ENCODE peak calls at places on chromosomes 16 and 17, in five cellular contexts. One of them, this sample, is unnamed.

GRCh38 chr16:84922351-84923135 is 88.8 kb downstream of the ZDHHC7 start:
- DNase-seq in transverse colon: peak
- DNase-seq in ovary: peak
- DNase-seq in GM12878: no peak
- DNase-seq in thyroid gland: peak
- DNase-seq in this sample: peak

GRCh38 chr17:71792966-71793365 is 327.9 kb upstream of the SOX9 start:
- DNase-seq in GM12878: no peak
- DNase-seq in transverse colon: no peak
- DNase-seq in thyroid gland: no peak
- DNase-seq in ovary: no peak
- DNase-seq in this sample: no peak

GRCh38 chr16:77540656-77541055 is 105.8 kb upstream of the ADAMTS18 start:
- DNase-seq in GM12878: no peak
- DNase-seq in ovary: no peak
- DNase-seq in thyroid gland: no peak
- DNase-seq in transverse colon: no peak
- DNase-seq in this sample: no peak

GRCh38 chr16:78988361-78988992 is 612.1 kb downstream of the MAF start:
- DNase-seq in transverse colon: no peak
- DNase-seq in GM12878: no peak
- DNase-seq in thyroid gland: no peak
- DNase-seq in ovary: no peak
- DNase-seq in this sample: no peak

GRCh38 chr17:81926451-81927144 is 937 bp downstream of the MAFG start:
- DNase-seq in GM12878: no peak
- DNase-seq in transverse colon: peak
- DNase-seq in thyroid gland: peak
- DNase-seq in ovary: peak
- DNase-seq in this sample: peak

GRCh38 chr16:85821441-85821901 is 22.0 kb downstream of the COX4I1 start:
- DNase-seq in transverse colon: peak
- DNase-seq in ovary: peak
- DNase-seq in thyroid gland: peak
- DNase-seq in GM12878: peak
- DNase-seq in this sample: peak

GRCh38 chr16:2938206-2938605 is 25.9 kb upstream of the KREMEN2 start:
- DNase-seq in GM12878: no peak
- DNase-seq in thyroid gland: no peak
- DNase-seq in transverse colon: no peak
- DNase-seq in ovary: no peak
- DNase-seq in this sample: no peak

GRCh38 chr17:56320443-56320842 is 167.2 kb downstream of the ANKFN1 start:
- DNase-seq in transverse colon: no peak
- DNase-seq in GM12878: no peak
- DNase-seq in ovary: no peak
- DNase-seq in thyroid gland: no peak
- DNase-seq in this sample: no peak

GRCh38 chr16:35747658-35748455 is 2288.4 kb downstream of the TP53TG3F start:
- DNase-seq in GM12878: no peak
- DNase-seq in ovary: no peak
- DNase-seq in transverse colon: no peak
- DNase-seq in thyroid gland: no peak
- DNase-seq in this sample: no peak

GRCh38 chr17:10612957-10613744 is 44.0 kb downstream of the MYH3 start:
- DNase-seq in GM12878: no peak
- DNase-seq in transverse colon: no peak
- DNase-seq in ovary: no peak
- DNase-seq in thyroid gland: no peak
- DNase-seq in this sample: no peak

GRCh38 chr17:70947636-70948565 is 778.6 kb downstream of the KCNJ2 start:
- DNase-seq in ovary: no peak
- DNase-seq in transverse colon: no peak
- DNase-seq in thyroid gland: no peak
- DNase-seq in GM12878: no peak
- DNase-seq in this sample: peak

GRCh38 chr16:54194008-54194731 is 92.4 kb downstream of the IRX3 start:
- DNase-seq in ovary: peak
- DNase-seq in transverse colon: peak
- DNase-seq in thyroid gland: peak
- DNase-seq in GM12878: no peak
- DNase-seq in this sample: peak

GRCh38 chr17:79664925-79665738 is 54.3 kb upstream of the RBFOX3 start:
- DNase-seq in transverse colon: peak
- DNase-seq in ovary: peak
- DNase-seq in GM12878: no peak
- DNase-seq in thyroid gland: peak
- DNase-seq in this sample: peak

GRCh38 chr16:10938321-10938720 is 3.9 kb downstream of the DEXI start:
- DNase-seq in ovary: no peak
- DNase-seq in GM12878: no peak
- DNase-seq in transverse colon: no peak
- DNase-seq in thyroid gland: no peak
- DNase-seq in this sample: no peak
- TF ChIP-seq POLR2A in ovary: no peak
- TF ChIP-seq POLR2A in GM12878: peak
- TF ChIP-seq POLR2A in transverse colon: no peak
- TF ChIP-seq POLR2A in thyroid gland: no peak
- TF ChIP-seq POLR2A in this sample: no peak

DNA sequence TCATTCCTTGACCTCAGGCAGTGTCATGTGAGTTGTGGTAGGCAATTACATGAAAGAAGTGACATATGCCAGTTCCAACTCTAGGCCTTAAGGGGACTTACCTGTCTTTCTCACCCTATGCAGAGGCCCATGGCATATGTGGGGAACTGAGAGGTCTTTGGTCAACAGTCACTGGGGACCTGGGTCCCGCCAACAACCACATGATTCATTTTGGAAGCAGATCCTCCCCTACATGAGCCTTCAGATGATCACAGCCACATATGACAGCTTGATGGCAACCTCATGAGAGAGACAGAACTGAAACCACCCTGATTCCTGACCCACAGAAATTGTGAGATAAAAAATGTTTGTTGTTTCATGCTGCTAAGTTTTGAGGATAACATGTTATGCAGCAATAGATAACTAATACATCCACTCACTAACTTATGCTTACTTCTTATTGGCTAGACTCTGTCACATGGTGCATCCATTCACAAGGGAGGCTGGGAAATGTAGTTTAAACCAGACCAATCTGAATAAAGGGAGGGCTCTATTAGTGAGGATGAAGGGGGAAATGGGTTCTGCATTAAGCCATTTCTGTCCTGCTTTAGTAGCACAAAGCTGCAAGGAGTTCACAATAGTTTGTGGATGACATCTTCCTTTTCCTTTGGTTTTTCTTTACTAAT is 298.2 kb downstream of the HAPSTR1 start:
- DNase-seq in thyroid gland: no peak
- DNase-seq in transverse colon: no peak
- DNase-seq in GM12878: no peak
- DNase-seq in ovary: no peak
- DNase-seq in this sample: no peak
- TF ChIP-seq POLR2A in thyroid gland: no peak
- TF ChIP-seq POLR2A in transverse colon: no peak
- TF ChIP-seq POLR2A in GM12878: no peak
- TF ChIP-seq POLR2A in ovary: no peak
- TF ChIP-seq POLR2A in this sample: no peak

DNA sequence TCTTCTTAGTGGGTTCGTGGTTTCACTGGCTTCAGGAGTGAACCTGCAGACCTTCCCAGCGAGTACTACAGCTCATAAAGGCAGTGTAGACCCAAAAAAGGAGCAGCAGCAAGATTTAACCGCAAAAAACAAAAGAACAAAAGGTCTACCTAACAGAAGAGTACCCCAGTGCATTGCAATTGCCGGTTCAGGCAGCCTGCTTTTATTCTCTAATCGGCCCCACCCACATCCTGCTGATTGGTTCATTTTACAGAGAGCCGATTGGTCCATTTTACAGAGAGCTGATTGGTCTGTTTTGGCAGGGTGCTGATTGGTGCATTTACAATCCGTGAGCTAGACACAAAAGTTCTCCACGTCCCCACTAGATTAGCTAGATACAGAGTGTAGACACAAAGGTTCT is 2.0 kb upstream of the ARRB2 start:
- DNase-seq in transverse colon: no peak
- DNase-seq in GM12878: no peak
- DNase-seq in thyroid gland: no peak
- DNase-seq in ovary: no peak
- DNase-seq in this sample: peak
- TF ChIP-seq POLR2A in transverse colon: no peak
- TF ChIP-seq POLR2A in GM12878: peak
- TF ChIP-seq POLR2A in thyroid gland: no peak
- TF ChIP-seq POLR2A in ovary: no peak
- TF ChIP-seq POLR2A in this sample: no peak

DNA sequence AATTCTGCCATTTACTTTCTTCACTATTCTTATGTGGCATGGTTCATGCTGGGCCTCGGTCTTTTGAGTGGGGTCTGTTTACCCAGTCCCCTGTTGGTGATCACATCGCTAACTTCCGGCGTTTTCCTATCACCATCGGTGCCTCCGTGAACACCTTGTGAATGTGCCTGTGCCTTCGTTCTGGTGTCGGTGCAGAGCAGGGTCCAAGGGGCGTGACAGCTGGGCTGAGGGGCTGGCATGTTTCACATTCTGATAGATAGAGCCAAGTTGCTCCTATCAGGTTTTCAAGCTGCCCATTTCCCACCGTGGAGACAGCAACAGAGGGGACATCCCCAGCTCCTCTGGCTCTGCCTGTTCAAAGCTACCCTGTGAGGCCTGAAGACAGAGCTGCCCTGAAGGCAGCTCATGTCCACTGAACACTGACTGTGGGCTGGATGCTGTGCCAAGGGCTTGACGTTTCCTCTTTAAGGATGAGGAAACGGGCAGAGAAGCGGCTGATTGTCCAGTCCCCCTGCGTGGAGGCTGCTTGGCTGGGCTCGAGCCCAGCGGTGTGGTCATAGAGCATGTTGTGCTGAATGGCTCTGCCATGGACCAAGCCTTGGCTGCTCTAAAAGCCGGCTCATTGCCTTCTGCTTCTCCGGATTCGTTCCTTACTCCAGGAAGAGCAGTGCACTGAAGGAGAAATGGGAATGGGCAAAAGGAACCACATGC is 17.0 kb downstream of the DHODH start:
- DNase-seq in GM12878: no peak
- DNase-seq in ovary: no peak
- DNase-seq in transverse colon: no peak
- DNase-seq in thyroid gland: no peak
- DNase-seq in this sample: no peak
- TF ChIP-seq POLR2A in GM12878: no peak
- TF ChIP-seq POLR2A in ovary: no peak
- TF ChIP-seq POLR2A in transverse colon: no peak
- TF ChIP-seq POLR2A in thyroid gland: no peak
- TF ChIP-seq POLR2A in this sample: no peak

GRCh38 chr16:68760671-68761275 is 23.7 kb downstream of the CDH1 start:
- DNase-seq in thyroid gland: no peak
- DNase-seq in ovary: no peak
- DNase-seq in GM12878: peak
- DNase-seq in transverse colon: peak
- DNase-seq in this sample: no peak
- TF ChIP-seq POLR2A in thyroid gland: no peak
- TF ChIP-seq POLR2A in ovary: no peak
- TF ChIP-seq POLR2A in GM12878: peak
- TF ChIP-seq POLR2A in transverse colon: no peak
- TF ChIP-seq POLR2A in this sample: no peak

DNA sequence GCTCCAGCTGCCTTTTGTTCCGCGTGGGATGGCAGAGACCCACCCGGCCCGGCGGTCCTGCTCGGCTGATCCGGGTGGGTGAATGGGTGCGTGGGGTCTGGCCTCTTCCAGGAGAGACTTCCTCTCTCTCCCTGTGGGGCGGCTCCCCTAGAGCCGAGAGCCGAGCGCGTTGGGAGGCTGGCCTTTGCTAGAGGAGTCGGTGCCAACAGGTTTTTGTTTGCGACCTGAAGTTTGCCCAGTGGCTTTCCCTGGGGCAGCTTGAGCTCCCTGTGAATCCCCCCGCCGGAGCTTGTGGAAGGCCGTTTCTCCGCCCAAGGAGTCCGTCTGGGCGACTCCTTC is 970 bp downstream of the EPN2 start:
- DNase-seq in thyroid gland: peak
- DNase-seq in transverse colon: peak
- DNase-seq in GM12878: no peak
- DNase-seq in ovary: peak
- DNase-seq in this sample: peak
- TF ChIP-seq POLR2A in thyroid gland: no peak
- TF ChIP-seq POLR2A in transverse colon: no peak
- TF ChIP-seq POLR2A in GM12878: no peak
- TF ChIP-seq POLR2A in ovary: no peak
- TF ChIP-seq POLR2A in this sample: no peak

GRCh38 chr16:88453217-88453531 is at the start of gene ZFPM1:
- DNase-seq in GM12878: no peak
- DNase-seq in transverse colon: no peak
- DNase-seq in ovary: no peak
- DNase-seq in thyroid gland: no peak
- DNase-seq in this sample: no peak
- TF ChIP-seq POLR2A in GM12878: peak
- TF ChIP-seq POLR2A in transverse colon: no peak
- TF ChIP-seq POLR2A in ovary: no peak
- TF ChIP-seq POLR2A in thyroid gland: no peak
- TF ChIP-seq POLR2A in this sample: no peak

GRCh38 chr16:11201498-11202259 is 54.3 kb downstream of the SOCS1 start:
- DNase-seq in ovary: no peak
- DNase-seq in thyroid gland: no peak
- DNase-seq in GM12878: no peak
- DNase-seq in transverse colon: no peak
- DNase-seq in this sample: no peak

GRCh38 chr16:11196286-11196828 is 59.6 kb downstream of the SOCS1 start:
- DNase-seq in thyroid gland: no peak
- DNase-seq in ovary: no peak
- DNase-seq in GM12878: no peak
- DNase-seq in transverse colon: no peak
- DNase-seq in this sample: no peak

GRCh38 chr16:11200523-11201063 is 55.4 kb downstream of the SOCS1 start:
- DNase-seq in thyroid gland: no peak
- DNase-seq in transverse colon: no peak
- DNase-seq in GM12878: no peak
- DNase-seq in ovary: no peak
- DNase-seq in this sample: no peak

GRCh38 chr16:11198375-11198774 is 57.6 kb downstream of the SOCS1 start:
- DNase-seq in thyroid gland: no peak
- DNase-seq in transverse colon: no peak
- DNase-seq in GM12878: no peak
- DNase-seq in ovary: no peak
- DNase-seq in this sample: no peak

DNA sequence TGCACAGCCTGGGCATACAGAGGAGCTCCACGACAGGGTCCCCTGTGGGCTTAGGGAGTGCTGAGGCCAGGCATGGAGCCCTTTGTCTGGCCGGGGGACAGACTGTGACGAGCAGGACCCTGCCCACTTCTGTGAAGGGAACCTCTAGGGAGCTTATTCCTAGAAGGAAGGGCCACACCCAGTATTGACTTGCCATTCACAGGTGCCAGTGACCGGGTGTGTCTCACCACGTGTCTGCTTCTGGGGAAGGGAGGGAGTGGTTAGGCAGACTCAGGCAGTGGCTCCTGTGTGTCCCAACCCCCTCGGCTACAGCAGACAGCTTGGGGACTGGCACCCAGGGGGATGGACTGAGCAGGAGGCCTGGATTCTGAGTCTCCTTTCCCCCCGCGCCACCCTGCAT is 57.2 kb downstream of the SOCS1 start:
- DNase-seq in thyroid gland: no peak
- DNase-seq in ovary: no peak
- DNase-seq in GM12878: no peak
- DNase-seq in transverse colon: peak
- DNase-seq in this sample: no peak
- TF ChIP-seq POLR2A in thyroid gland: no peak
- TF ChIP-seq POLR2A in ovary: no peak
- TF ChIP-seq POLR2A in GM12878: no peak
- TF ChIP-seq POLR2A in transverse colon: no peak
- TF ChIP-seq POLR2A in this sample: no peak

GRCh38 chr17:39205112-39205526 is 5.0 kb downstream of the RPL19 start:
- DNase-seq in transverse colon: no peak
- DNase-seq in thyroid gland: no peak
- DNase-seq in ovary: no peak
- DNase-seq in GM12878: no peak
- DNase-seq in this sample: no peak
- TF ChIP-seq POLR2A in transverse colon: no peak
- TF ChIP-seq POLR2A in thyroid gland: no peak
- TF ChIP-seq POLR2A in ovary: no peak
- TF ChIP-seq POLR2A in GM12878: no peak
- TF ChIP-seq POLR2A in this sample: no peak